ENCODE peak calls at places on chromosomes 12 and 14, in eight cellular contexts. One of them, this sample, is unnamed.

GRCh38 chr12:124094733-124095132 is 121.7 kb downstream of the ZNF664 start:
- DNase-seq in neural crest cell: no peak
- DNase-seq in stimulated activated naive CD8-positive, alpha-beta T cell treated with anti-CD3 and anti-CD28 coated beads, Interleukin-15, amount 100 ng/mL, for 72 hours: no peak
- DNase-seq in WERI-Rb-1: no peak
- DNase-seq in myocyte: no peak
- DNase-seq in HTR-8/SVneo: no peak
- DNase-seq in HCEC 1CT: no peak
- DNase-seq in AML-193: no peak
- DNase-seq in this sample: no peak

GRCh38 chr12:103881261-103881660 is 40.2 kb upstream of the NT5DC3 start:
- DNase-seq in neural crest cell: no peak
- DNase-seq in stimulated activated naive CD8-positive, alpha-beta T cell treated with anti-CD3 and anti-CD28 coated beads, Interleukin-15, amount 100 ng/mL, for 72 hours: no peak
- DNase-seq in WERI-Rb-1: no peak
- DNase-seq in myocyte: no peak
- DNase-seq in HTR-8/SVneo: no peak
- DNase-seq in HCEC 1CT: no peak
- DNase-seq in AML-193: no peak
- DNase-seq in this sample: no peak

GRCh38 chr12:52081263-52081733 is 1.8 kb downstream of the SMIM41 start:
- DNase-seq in neural crest cell: no peak
- DNase-seq in stimulated activated naive CD8-positive, alpha-beta T cell treated with anti-CD3 and anti-CD28 coated beads, Interleukin-15, amount 100 ng/mL, for 72 hours: no peak
- DNase-seq in WERI-Rb-1: peak; percentile 30
- DNase-seq in myocyte: peak; percentile 85
- DNase-seq in HTR-8/SVneo: no peak
- DNase-seq in HCEC 1CT: no peak
- DNase-seq in AML-193: no peak
- DNase-seq in this sample: no peak

GRCh38 chr12:39173689-39174088 is 268.3 kb upstream of the CPNE8 start:
- DNase-seq in neural crest cell: no peak
- DNase-seq in stimulated activated naive CD8-positive, alpha-beta T cell treated with anti-CD3 and anti-CD28 coated beads, Interleukin-15, amount 100 ng/mL, for 72 hours: no peak
- DNase-seq in WERI-Rb-1: no peak
- DNase-seq in myocyte: no peak
- DNase-seq in HTR-8/SVneo: no peak
- DNase-seq in HCEC 1CT: no peak
- DNase-seq in AML-193: no peak
- DNase-seq in this sample: no peak

GRCh38 chr14:90547968-90548367 is 151.1 kb downstream of the CALM1 start:
- DNase-seq in neural crest cell: no peak
- DNase-seq in stimulated activated naive CD8-positive, alpha-beta T cell treated with anti-CD3 and anti-CD28 coated beads, Interleukin-15, amount 100 ng/mL, for 72 hours: no peak
- DNase-seq in WERI-Rb-1: no peak
- DNase-seq in myocyte: no peak
- DNase-seq in HTR-8/SVneo: no peak
- DNase-seq in HCEC 1CT: no peak
- DNase-seq in AML-193: no peak
- DNase-seq in this sample: no peak

GRCh38 chr12:123231931-123232330 is 1.0 kb downstream of the MPHOSPH9 start:
- DNase-seq in neural crest cell: no peak
- DNase-seq in stimulated activated naive CD8-positive, alpha-beta T cell treated with anti-CD3 and anti-CD28 coated beads, Interleukin-15, amount 100 ng/mL, for 72 hours: no peak
- DNase-seq in WERI-Rb-1: no peak
- DNase-seq in myocyte: no peak
- DNase-seq in HTR-8/SVneo: no peak
- DNase-seq in HCEC 1CT: no peak
- DNase-seq in AML-193: no peak
- DNase-seq in this sample: no peak

GRCh38 chr14:100587248-100587762 is at the start of gene BEGAIN:
- DNase-seq in neural crest cell: no peak
- DNase-seq in stimulated activated naive CD8-positive, alpha-beta T cell treated with anti-CD3 and anti-CD28 coated beads, Interleukin-15, amount 100 ng/mL, for 72 hours: no peak
- DNase-seq in WERI-Rb-1: no peak
- DNase-seq in myocyte: no peak
- DNase-seq in HTR-8/SVneo: no peak
- DNase-seq in HCEC 1CT: no peak
- DNase-seq in AML-193: no peak
- DNase-seq in this sample: no peak

GRCh38 chr12:113850309-113851056 is 115.6 kb downstream of the RBM19 start:
- DNase-seq in neural crest cell: no peak
- DNase-seq in stimulated activated naive CD8-positive, alpha-beta T cell treated with anti-CD3 and anti-CD28 coated beads, Interleukin-15, amount 100 ng/mL, for 72 hours: no peak
- DNase-seq in WERI-Rb-1: no peak
- DNase-seq in myocyte: peak; percentile 99
- DNase-seq in HTR-8/SVneo: no peak
- DNase-seq in HCEC 1CT: no peak
- DNase-seq in AML-193: no peak
- DNase-seq in this sample: no peak

GRCh38 chr12:124537525-124538193 is 29.8 kb downstream of the NCOR2 start:
- DNase-seq in neural crest cell: no peak
- DNase-seq in stimulated activated naive CD8-positive, alpha-beta T cell treated with anti-CD3 and anti-CD28 coated beads, Interleukin-15, amount 100 ng/mL, for 72 hours: no peak
- DNase-seq in WERI-Rb-1: peak; percentile 52
- DNase-seq in myocyte: no peak
- DNase-seq in HTR-8/SVneo: no peak
- DNase-seq in HCEC 1CT: no peak
- DNase-seq in AML-193: no peak
- DNase-seq in this sample: no peak

GRCh38 chr12:121036810-121037326 is 2.2 kb downstream of the OASL start:
- DNase-seq in neural crest cell: no peak
- DNase-seq in stimulated activated naive CD8-positive, alpha-beta T cell treated with anti-CD3 and anti-CD28 coated beads, Interleukin-15, amount 100 ng/mL, for 72 hours: peak; percentile 75
- DNase-seq in WERI-Rb-1: no peak
- DNase-seq in myocyte: peak; percentile 24
- DNase-seq in HTR-8/SVneo: peak; percentile 61
- DNase-seq in HCEC 1CT: peak; percentile 76
- DNase-seq in AML-193: no peak
- DNase-seq in this sample: no peak

GRCh38 chr12:132239796-132240668 is 89.4 kb downstream of the GALNT9 start:
- DNase-seq in neural crest cell: no peak
- DNase-seq in stimulated activated naive CD8-positive, alpha-beta T cell treated with anti-CD3 and anti-CD28 coated beads, Interleukin-15, amount 100 ng/mL, for 72 hours: no peak
- DNase-seq in WERI-Rb-1: no peak
- DNase-seq in myocyte: no peak
- DNase-seq in HTR-8/SVneo: no peak
- DNase-seq in HCEC 1CT: no peak
- DNase-seq in AML-193: no peak
- DNase-seq in this sample: no peak

GRCh38 chr14:77120771-77121743 is 20.5 kb downstream of the ZDHHC22 start:
- DNase-seq in neural crest cell: no peak
- DNase-seq in stimulated activated naive CD8-positive, alpha-beta T cell treated with anti-CD3 and anti-CD28 coated beads, Interleukin-15, amount 100 ng/mL, for 72 hours: peak; percentile 20
- DNase-seq in WERI-Rb-1: no peak
- DNase-seq in myocyte: peak; percentile 58
- DNase-seq in HTR-8/SVneo: no peak
- DNase-seq in HCEC 1CT: no peak
- DNase-seq in AML-193: no peak
- DNase-seq in this sample: no peak

GRCh38 chr12:95169368-95169767 is 47.9 kb downstream of the FGD6 start:
- DNase-seq in neural crest cell: no peak
- DNase-seq in stimulated activated naive CD8-positive, alpha-beta T cell treated with anti-CD3 and anti-CD28 coated beads, Interleukin-15, amount 100 ng/mL, for 72 hours: no peak
- DNase-seq in WERI-Rb-1: no peak
- DNase-seq in myocyte: peak; percentile 73
- DNase-seq in HTR-8/SVneo: peak; percentile 59
- DNase-seq in HCEC 1CT: peak; percentile 82
- DNase-seq in AML-193: no peak
- DNase-seq in this sample: no peak

GRCh38 chr12:105262461-105263184 is 26.6 kb upstream of the APPL2 start:
- DNase-seq in neural crest cell: no peak
- DNase-seq in stimulated activated naive CD8-positive, alpha-beta T cell treated with anti-CD3 and anti-CD28 coated beads, Interleukin-15, amount 100 ng/mL, for 72 hours: no peak
- DNase-seq in WERI-Rb-1: no peak
- DNase-seq in myocyte: peak; percentile 30
- DNase-seq in HTR-8/SVneo: no peak
- DNase-seq in HCEC 1CT: no peak
- DNase-seq in AML-193: no peak
- DNase-seq in this sample: no peak

GRCh38 chr12:1122803-1123202 is 131.8 kb downstream of the ERC1 start:
- DNase-seq in neural crest cell: no peak
- DNase-seq in stimulated activated naive CD8-positive, alpha-beta T cell treated with anti-CD3 and anti-CD28 coated beads, Interleukin-15, amount 100 ng/mL, for 72 hours: no peak
- DNase-seq in WERI-Rb-1: peak; percentile 57
- DNase-seq in myocyte: no peak
- DNase-seq in HTR-8/SVneo: no peak
- DNase-seq in HCEC 1CT: no peak
- DNase-seq in AML-193: peak; percentile 28
- DNase-seq in this sample: peak; percentile 40

GRCh38 chr12:14417717-14418116 is 52.2 kb downstream of the ATF7IP start:
- DNase-seq in neural crest cell: peak; percentile 61
- DNase-seq in stimulated activated naive CD8-positive, alpha-beta T cell treated with anti-CD3 and anti-CD28 coated beads, Interleukin-15, amount 100 ng/mL, for 72 hours: peak; percentile 69
- DNase-seq in WERI-Rb-1: peak; percentile 74
- DNase-seq in myocyte: peak; percentile 80
- DNase-seq in HTR-8/SVneo: peak; percentile 33
- DNase-seq in HCEC 1CT: peak; percentile 60
- DNase-seq in AML-193: peak; percentile 26
- DNase-seq in this sample: peak; percentile 86

GRCh38 chr12:42779186-42779859 is 189.8 kb upstream of the PRICKLE1 start:
- DNase-seq in neural crest cell: no peak
- DNase-seq in stimulated activated naive CD8-positive, alpha-beta T cell treated with anti-CD3 and anti-CD28 coated beads, Interleukin-15, amount 100 ng/mL, for 72 hours: no peak
- DNase-seq in WERI-Rb-1: no peak
- DNase-seq in myocyte: no peak
- DNase-seq in HTR-8/SVneo: no peak
- DNase-seq in HCEC 1CT: peak; percentile 47
- DNase-seq in AML-193: no peak
- DNase-seq in this sample: no peak

GRCh38 chr12:111296906-111297463 is 71.9 kb downstream of the PHETA1 start:
- DNase-seq in neural crest cell: no peak
- DNase-seq in stimulated activated naive CD8-positive, alpha-beta T cell treated with anti-CD3 and anti-CD28 coated beads, Interleukin-15, amount 100 ng/mL, for 72 hours: no peak
- DNase-seq in WERI-Rb-1: no peak
- DNase-seq in myocyte: no peak
- DNase-seq in HTR-8/SVneo: no peak
- DNase-seq in HCEC 1CT: no peak
- DNase-seq in AML-193: no peak
- DNase-seq in this sample: no peak

GRCh38 chr12:72300728-72301127 is 28.6 kb downstream of the TRHDE start:
- DNase-seq in neural crest cell: no peak
- DNase-seq in stimulated activated naive CD8-positive, alpha-beta T cell treated with anti-CD3 and anti-CD28 coated beads, Interleukin-15, amount 100 ng/mL, for 72 hours: no peak
- DNase-seq in WERI-Rb-1: no peak
- DNase-seq in myocyte: no peak
- DNase-seq in HTR-8/SVneo: no peak
- DNase-seq in HCEC 1CT: no peak
- DNase-seq in AML-193: no peak
- DNase-seq in this sample: no peak